ENCODE peak calls at places on chromosomes 7 and 10, in eight cellular contexts. S, L, O, W, Y, X, N and P are unnamed samples.
A peak's percentile ranks its signal among the peaks of the same experiment; 100 is the strongest.

GRCh38 chr10:133355266-133355665 is 2.6 kb downstream of the FUOM start:
- DNase-seq in S (no peak), N (peak; percentile 31), X (no peak), Y (no peak), W (no peak), O (no peak), L (no peak), P (no peak)

GRCh38 chr10:26983156-26983555 is 117.1 kb downstream of the ANKRD26 start:
- DNase-seq in X (no peak), S (no peak), N (no peak), O (no peak), L (no peak), W (no peak), Y (no peak), P (no peak)

GRCh38 chr10:17756557-17757208 is 4.7 kb downstream of the TMEM236 start:
- DNase-seq in X (no peak), Y (peak; percentile 58), O (no peak), L (no peak), W (no peak), N (no peak), S (peak; percentile 72), P (no peak)

GRCh38 chr10:28892818-28893547 is 215.7 kb downstream of the BAMBI start:
- DNase-seq in L (no peak), X (no peak), S (peak; percentile 47), W (peak; percentile 70), O (no peak), Y (no peak), N (no peak), P (no peak)

GRCh38 chr10:120644549-120645410 is 187.8 kb downstream of the PLPP4 start:
- DNase-seq in L (no peak), Y (no peak), N (no peak), O (no peak), S (no peak), W (no peak), X (peak; percentile 33), P (no peak)

GRCh38 chr10:86652361-86653202 is 1.8 kb upstream of the OPN4 start:
- DNase-seq in Y (no peak), N (no peak), O (no peak), W (no peak), S (no peak), X (no peak), L (peak; percentile 73), P (peak; percentile 89)

GRCh38 chr7:32941996-32942782 is 15.1 kb upstream of the FKBP9 start:
- DNase-seq in S (peak; percentile 53), W (peak; percentile 62), Y (peak; percentile 74), N (peak; percentile 81), O (no peak), L (peak; percentile 59), X (peak; percentile 40), P (peak; percentile 72)

GRCh38 chr10:59079386-59080226 is 96.8 kb upstream of the PHYHIPL start:
- DNase-seq in W (no peak), X (no peak), O (peak; percentile 21), S (peak; percentile 46), L (no peak), Y (no peak), N (no peak), P (no peak)

GRCh38 chr10:88413412-88413811 is 169.7 kb downstream of the RNLS start:
- DNase-seq in Y (no peak), S (no peak), X (no peak), L (no peak), W (no peak), O (no peak), N (no peak), P (no peak)

GRCh38 chr7:85004402-85004801 is 182.5 kb downstream of the SEMA3D start:
- DNase-seq in O (peak; percentile 14), N (no peak), S (no peak), X (no peak), Y (no peak), L (no peak), W (no peak), P (no peak)

GRCh38 chr7:65251851-65252620 is 121.6 kb upstream of the ZNF92 start:
- DNase-seq in X (peak; percentile 97), L (peak; percentile 90), Y (peak; percentile 53), W (peak; percentile 39), O (no peak), S (peak; percentile 61), N (peak; percentile 56), P (peak; percentile 88)

GRCh38 chr10:102599565-102600327 is 44.5 kb upstream of the TRIM8 start:
- DNase-seq in O (no peak), X (no peak), L (no peak), Y (no peak), N (no peak), W (no peak), S (no peak), P (peak; percentile 39)

GRCh38 chr7:83921798-83922607 is 272.6 kb downstream of the SEMA3A start:
- DNase-seq in N (no peak), S (no peak), X (peak; percentile 9), Y (no peak), W (no peak), O (no peak), L (no peak), P (peak; percentile 25)

GRCh38 chr10:17655567-17656146 is 11.7 kb downstream of the STAM start:
- DNase-seq in W (no peak), L (no peak), X (no peak), O (no peak), Y (no peak), N (no peak), S (no peak), P (no peak)

GRCh38 chr10:126905776-126906703 is 812 bp downstream of the DOCK1 start:
- DNase-seq in W (peak; percentile 70), O (no peak), X (peak; percentile 88), L (peak; percentile 91), N (no peak), Y (peak; percentile 42), S (no peak), P (peak; percentile 70)

GRCh38 chr7:138125598-138126111 is 49.4 kb downstream of the AKR1D1 start:
- DNase-seq in Y (no peak), O (no peak), X (no peak), S (peak; percentile 81), L (no peak), W (peak; percentile 62), N (no peak), P (no peak)

GRCh38 chr7:95476904-95477594 is 8.7 kb upstream of the ASB4 start:
- DNase-seq in W (peak; percentile 49), Y (peak; percentile 74), N (peak; percentile 55), L (peak; percentile 38), O (no peak), S (peak; percentile 37), X (peak; percentile 86), P (peak; percentile 96)

GRCh38 chr10:60883187-60883586 is 60.8 kb downstream of the RHOBTB1 start:
- DNase-seq in O (no peak), L (peak; percentile 18), N (no peak), S (peak; percentile 19), Y (peak; percentile 26), X (peak; percentile 44), W (no peak), P (peak; percentile 17)

GRCh38 chr7:112630565-112630964 is 149.8 kb downstream of the LSMEM1 start:
- DNase-seq in X (no peak), L (no peak), S (peak; percentile 35), Y (no peak), N (no peak), W (no peak), O (no peak), P (no peak)

GRCh38 chr7:158322616-158323530 is 264.8 kb downstream of the PTPRN2 start:
- DNase-seq in Y (no peak), O (no peak), N (no peak), L (peak; percentile 37), W (no peak), X (no peak), S (no peak), P (no peak)

GRCh38 chr7:158327012-158327411 is 260.6 kb downstream of the PTPRN2 start:
- DNase-seq in X (no peak), W (no peak), L (no peak), O (no peak), N (no peak), S (no peak), Y (no peak), P (no peak)

GRCh38 chr7:158325530-158326381 is 261.9 kb downstream of the PTPRN2 start:
- DNase-seq in O (no peak), N (no peak), W (no peak), S (no peak), X (peak; percentile 74), Y (no peak), L (peak; percentile 96), P (peak; percentile 27)

GRCh38 chr7:158323741-158324396 is 263.8 kb downstream of the PTPRN2 start:
- DNase-seq in N (no peak), Y (no peak), W (no peak), O (no peak), X (no peak), S (no peak), L (no peak), P (no peak)

GRCh38 chr7:158324397-158325360 is 262.9 kb downstream of the PTPRN2 start:
- DNase-seq in O (no peak), N (no peak), L (no peak), S (no peak), X (no peak), Y (no peak), W (no peak), P (no peak)
- H3K4me3 ChIP-seq in O (no peak overlapping the region), N (no peak overlapping the region), L (no peak overlapping the region), S (no peak overlapping the region), X (no peak overlapping the region), Y (no peak overlapping the region), W (no peak overlapping the region), P (no peak overlapping the region)

GRCh38 chr7:100613447-100614185 is 1.3 kb downstream of the MOSPD3 start:
- DNase-seq in W (no peak), O (no peak), Y (no peak), S (no peak), X (no peak), N (no peak), L (no peak), P (no peak)
- H3K4me3 ChIP-seq in W (no peak overlapping the region), O (no peak overlapping the region), Y (no peak overlapping the region), S (no peak overlapping the region), X (peak overlapping the region; percentile 52), N (peak overlapping the region; percentile 88), L (no peak overlapping the region), P (peak overlapping the region; percentile 72)

DNA sequence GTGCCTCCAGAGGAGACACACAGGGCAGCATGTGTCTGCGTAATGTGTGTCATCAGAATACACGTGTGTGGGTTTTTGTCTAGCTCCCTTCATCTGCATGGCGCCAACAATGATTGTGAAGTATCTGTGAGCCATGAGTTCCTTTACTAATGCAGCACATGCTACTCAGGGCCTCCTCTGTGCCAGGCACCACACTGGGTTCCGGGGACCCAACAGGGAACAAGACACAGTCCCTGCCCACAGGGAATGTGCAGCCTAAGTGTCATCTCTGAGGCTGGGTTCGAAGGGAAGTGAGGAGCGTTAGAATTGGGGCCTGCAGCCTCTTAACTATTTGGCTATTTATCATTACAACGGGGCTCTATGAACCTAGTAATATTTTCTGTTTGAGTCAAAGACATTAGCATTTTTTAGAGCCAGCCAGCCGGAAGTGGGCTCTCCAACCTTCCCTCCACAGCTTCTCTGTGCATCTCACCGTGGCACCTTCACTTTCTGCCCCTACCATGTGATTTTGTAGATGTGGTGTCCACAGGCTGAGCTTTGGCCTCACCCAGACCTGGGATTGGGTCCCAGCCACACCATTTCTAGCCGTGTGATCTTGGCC is 43.9 kb upstream of the SRGN start:
- DNase-seq in L (no peak), N (no peak), W (no peak), O (no peak), Y (no peak), S (no peak), X (no peak), P (no peak)
- H3K4me3 ChIP-seq in L (no peak overlapping the region), N (no peak overlapping the region), W (no peak overlapping the region), O (no peak overlapping the region), Y (no peak overlapping the region), S (no peak overlapping the region), X (no peak overlapping the region), P (no peak overlapping the region)

GRCh38 chr7:27099839-27100225 is 2.7 kb downstream of the HOXA2 start:
- DNase-seq in L (no peak), Y (no peak), N (no peak), S (peak; percentile 35), W (no peak), O (no peak), X (no peak), P (no peak)
- H3K4me3 ChIP-seq in L (no peak overlapping the region), Y (no peak overlapping the region), N (no peak overlapping the region), S (peak overlapping the region; percentile 97), W (no peak overlapping the region), O (no peak overlapping the region), X (no peak overlapping the region), P (no peak overlapping the region)